ENCODE peak calls at places on chromosomes 11 and 22, in six cellular contexts. One of them, this sample, is unnamed.

GRCh38 chr11:86916330-86916729 is 38.9 kb downstream of the FZD4 start:
- DNase-seq in progenitor cell of endocrine pancreas: no peak
- DNase-seq in choroid plexus epithelial cell: peak
- DNase-seq in GM13977: no peak
- DNase-seq in AG09319: no peak
- DNase-seq in GM10248: no peak
- DNase-seq in this sample: no peak

GRCh38 chr22:19330865-19331418 is 39.4 kb upstream of the CLTCL1 start:
- DNase-seq in progenitor cell of endocrine pancreas: no peak
- DNase-seq in choroid plexus epithelial cell: no peak
- DNase-seq in GM13977: no peak
- DNase-seq in AG09319: no peak
- DNase-seq in GM10248: no peak
- DNase-seq in this sample: no peak

GRCh38 chr22:38267086-38267485 is 5.7 kb downstream of the TMEM184B start:
- DNase-seq in progenitor cell of endocrine pancreas: no peak
- DNase-seq in choroid plexus epithelial cell: peak
- DNase-seq in GM13977: no peak
- DNase-seq in AG09319: no peak
- DNase-seq in GM10248: no peak
- DNase-seq in this sample: no peak

GRCh38 chr22:46684706-46685105 is 53.3 kb downstream of the CERK start:
- DNase-seq in progenitor cell of endocrine pancreas: no peak
- DNase-seq in choroid plexus epithelial cell: no peak
- DNase-seq in GM13977: peak
- DNase-seq in AG09319: no peak
- DNase-seq in GM10248: peak
- DNase-seq in this sample: no peak

GRCh38 chr11:69370984-69371709 is 77.2 kb downstream of the MYEOV start:
- DNase-seq in progenitor cell of endocrine pancreas: peak
- DNase-seq in choroid plexus epithelial cell: no peak
- DNase-seq in GM13977: no peak
- DNase-seq in AG09319: no peak
- DNase-seq in GM10248: no peak
- DNase-seq in this sample: no peak

GRCh38 chr22:41488596-41489385 is 19.9 kb downstream of the ACO2 start:
- DNase-seq in progenitor cell of endocrine pancreas: no peak
- DNase-seq in choroid plexus epithelial cell: no peak
- DNase-seq in GM13977: no peak
- DNase-seq in AG09319: no peak
- DNase-seq in GM10248: no peak
- DNase-seq in this sample: no peak

GRCh38 chr11:44611687-44612437 is 46.4 kb downstream of the CD82 start:
- DNase-seq in progenitor cell of endocrine pancreas: no peak
- DNase-seq in choroid plexus epithelial cell: no peak
- DNase-seq in GM13977: peak
- DNase-seq in AG09319: no peak
- DNase-seq in GM10248: peak
- DNase-seq in this sample: no peak

GRCh38 chr22:17831527-17832251 is 57.4 kb upstream of the BID start:
- DNase-seq in progenitor cell of endocrine pancreas: no peak
- DNase-seq in choroid plexus epithelial cell: no peak
- DNase-seq in GM13977: no peak
- DNase-seq in AG09319: no peak
- DNase-seq in GM10248: no peak
- DNase-seq in this sample: no peak

GRCh38 chr11:130476200-130476921 is 27.9 kb downstream of the ADAMTS15 start:
- DNase-seq in progenitor cell of endocrine pancreas: no peak
- DNase-seq in choroid plexus epithelial cell: no peak
- DNase-seq in GM13977: no peak
- DNase-seq in AG09319: no peak
- DNase-seq in GM10248: peak
- DNase-seq in this sample: no peak

GRCh38 chr22:44023404-44024287 is 456 bp upstream of the PARVB start:
- DNase-seq in progenitor cell of endocrine pancreas: peak
- DNase-seq in choroid plexus epithelial cell: no peak
- DNase-seq in GM13977: peak
- DNase-seq in AG09319: no peak
- DNase-seq in GM10248: peak
- DNase-seq in this sample: peak

GRCh38 chr22:35552186-35552842 is 11.7 kb downstream of the RASD2 start:
- DNase-seq in progenitor cell of endocrine pancreas: peak
- DNase-seq in choroid plexus epithelial cell: peak
- DNase-seq in GM13977: peak
- DNase-seq in AG09319: no peak
- DNase-seq in GM10248: peak
- DNase-seq in this sample: peak

GRCh38 chr22:46545041-46545796 is 7.8 kb upstream of the CELSR1 start:
- DNase-seq in progenitor cell of endocrine pancreas: no peak
- DNase-seq in choroid plexus epithelial cell: no peak
- DNase-seq in GM13977: no peak
- DNase-seq in AG09319: no peak
- DNase-seq in GM10248: no peak
- DNase-seq in this sample: no peak

GRCh38 chr11:126890561-126890960 is 110.0 kb downstream of the KIRREL3 start:
- DNase-seq in progenitor cell of endocrine pancreas: no peak
- DNase-seq in choroid plexus epithelial cell: no peak
- DNase-seq in GM13977: no peak
- DNase-seq in AG09319: no peak
- DNase-seq in GM10248: no peak
- DNase-seq in this sample: no peak

GRCh38 chr11:103358251-103358650 is 249.0 kb downstream of the DYNC2H1 start:
- DNase-seq in progenitor cell of endocrine pancreas: no peak
- DNase-seq in choroid plexus epithelial cell: peak
- DNase-seq in GM13977: no peak
- DNase-seq in AG09319: no peak
- DNase-seq in GM10248: no peak
- DNase-seq in this sample: no peak

GRCh38 chr11:35541621-35542375 is 16.4 kb upstream of the PAMR1 start:
- DNase-seq in progenitor cell of endocrine pancreas: no peak
- DNase-seq in choroid plexus epithelial cell: peak
- DNase-seq in GM13977: no peak
- DNase-seq in AG09319: no peak
- DNase-seq in GM10248: no peak
- DNase-seq in this sample: no peak

GRCh38 chr11:100680070-100680469 is 7.0 kb upstream of the ARHGAP42 start:
- DNase-seq in progenitor cell of endocrine pancreas: no peak
- DNase-seq in choroid plexus epithelial cell: no peak
- DNase-seq in GM13977: no peak
- DNase-seq in AG09319: no peak
- DNase-seq in GM10248: no peak
- DNase-seq in this sample: no peak

GRCh38 chr11:131041331-131042040 is 125.2 kb upstream of the SNX19 start:
- DNase-seq in progenitor cell of endocrine pancreas: no peak
- DNase-seq in choroid plexus epithelial cell: no peak
- DNase-seq in GM13977: no peak
- DNase-seq in AG09319: no peak
- DNase-seq in GM10248: no peak
- DNase-seq in this sample: no peak

GRCh38 chr11:121890377-121890776 is 225.6 kb downstream of the BLID start:
- DNase-seq in progenitor cell of endocrine pancreas: no peak
- DNase-seq in choroid plexus epithelial cell: peak
- DNase-seq in GM13977: no peak
- DNase-seq in AG09319: peak
- DNase-seq in GM10248: no peak
- DNase-seq in this sample: no peak

GRCh38 chr11:72541224-72541974 is 107.1 kb upstream of the CLPB start:
- DNase-seq in progenitor cell of endocrine pancreas: no peak
- DNase-seq in choroid plexus epithelial cell: no peak
- DNase-seq in GM13977: no peak
- DNase-seq in AG09319: no peak
- DNase-seq in GM10248: no peak
- DNase-seq in this sample: no peak

GRCh38 chr11:72548481-72548880 is 114.2 kb upstream of the CLPB start:
- DNase-seq in progenitor cell of endocrine pancreas: no peak
- DNase-seq in choroid plexus epithelial cell: no peak
- DNase-seq in GM13977: no peak
- DNase-seq in AG09319: no peak
- DNase-seq in GM10248: no peak
- DNase-seq in this sample: no peak

GRCh38 chr11:72544589-72544988 is 110.3 kb upstream of the CLPB start:
- DNase-seq in progenitor cell of endocrine pancreas: no peak
- DNase-seq in choroid plexus epithelial cell: no peak
- DNase-seq in GM13977: no peak
- DNase-seq in AG09319: no peak
- DNase-seq in GM10248: no peak
- DNase-seq in this sample: no peak

GRCh38 chr11:72543849-72544535 is 109.7 kb upstream of the CLPB start:
- DNase-seq in progenitor cell of endocrine pancreas: no peak
- DNase-seq in choroid plexus epithelial cell: no peak
- DNase-seq in GM13977: no peak
- DNase-seq in AG09319: no peak
- DNase-seq in GM10248: no peak
- DNase-seq in this sample: no peak
- TF ChIP-seq CTCF in progenitor cell of endocrine pancreas: no peak
- TF ChIP-seq CTCF in choroid plexus epithelial cell: no peak
- TF ChIP-seq CTCF in GM13977: no peak
- TF ChIP-seq CTCF in AG09319: no peak
- TF ChIP-seq CTCF in GM10248: no peak
- TF ChIP-seq CTCF in this sample: no peak

GRCh38 chr11:85665756-85666155 is 827 bp upstream of the CREBZF start:
- DNase-seq in progenitor cell of endocrine pancreas: no peak
- DNase-seq in choroid plexus epithelial cell: no peak
- DNase-seq in GM13977: no peak
- DNase-seq in AG09319: no peak
- DNase-seq in GM10248: no peak
- DNase-seq in this sample: no peak
- TF ChIP-seq CTCF in progenitor cell of endocrine pancreas: no peak
- TF ChIP-seq CTCF in choroid plexus epithelial cell: no peak
- TF ChIP-seq CTCF in GM13977: no peak
- TF ChIP-seq CTCF in AG09319: no peak
- TF ChIP-seq CTCF in GM10248: no peak
- TF ChIP-seq CTCF in this sample: no peak

GRCh38 chr11:65572356-65573043 is at the start of gene FAM89B:
- DNase-seq in progenitor cell of endocrine pancreas: peak
- DNase-seq in choroid plexus epithelial cell: peak
- DNase-seq in GM13977: peak
- DNase-seq in AG09319: no peak
- DNase-seq in GM10248: peak
- DNase-seq in this sample: peak
- TF ChIP-seq CTCF in progenitor cell of endocrine pancreas: no peak
- TF ChIP-seq CTCF in choroid plexus epithelial cell: no peak
- TF ChIP-seq CTCF in GM13977: no peak
- TF ChIP-seq CTCF in AG09319: no peak
- TF ChIP-seq CTCF in GM10248: no peak
- TF ChIP-seq CTCF in this sample: no peak

DNA sequence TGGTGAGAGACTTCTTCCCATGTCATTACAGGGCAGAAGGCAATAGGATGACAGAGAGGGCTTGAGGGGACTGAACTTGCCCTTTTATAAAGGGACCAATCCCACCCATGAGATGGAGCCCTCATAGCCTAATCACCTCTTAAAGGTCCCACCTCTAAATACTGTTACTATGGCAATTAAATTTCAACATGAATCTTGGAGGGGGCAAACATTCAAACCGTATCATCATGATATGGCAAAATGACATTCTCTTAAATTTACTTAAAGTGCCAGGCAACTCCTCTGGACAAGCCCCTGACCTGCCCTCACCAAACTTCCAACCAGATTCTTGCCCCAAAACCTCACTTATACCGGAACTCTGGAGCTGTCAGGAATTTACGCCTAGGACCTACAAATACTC is 100.8 kb upstream of the OR5AK2 start:
- DNase-seq in progenitor cell of endocrine pancreas: no peak
- DNase-seq in choroid plexus epithelial cell: no peak
- DNase-seq in GM13977: no peak
- DNase-seq in AG09319: no peak
- DNase-seq in GM10248: no peak
- DNase-seq in this sample: no peak
- TF ChIP-seq CTCF in progenitor cell of endocrine pancreas: no peak
- TF ChIP-seq CTCF in choroid plexus epithelial cell: no peak
- TF ChIP-seq CTCF in GM13977: no peak
- TF ChIP-seq CTCF in AG09319: no peak
- TF ChIP-seq CTCF in GM10248: no peak
- TF ChIP-seq CTCF in this sample: no peak

This sample was measured in neural crest cell.